ENCODE peak calls at places on chromosomes 7 and 10, in seven cellular contexts. One of them, this sample, is unnamed.

GRCh38 chr7:3152714-3153113 is 109.0 kb upstream of the CARD11 start:
- DNase-seq in GM23338: no peak
- DNase-seq in cardiac muscle cell: no peak
- DNase-seq in T-helper 9 cell: no peak
- DNase-seq in DMS153: no peak
- DNase-seq in NCI-H2081 treated with DMSO at 0.1 percent for 48 hours: no peak
- DNase-seq in cardiac septum: no peak
- DNase-seq in this sample: no peak

GRCh38 chr10:79181680-79182079 is 112.9 kb downstream of the ZMIZ1 start:
- DNase-seq in NCI-H2081 treated with DMSO at 0.1 percent for 48 hours: no peak
- DNase-seq in DMS153: no peak
- DNase-seq in cardiac septum: no peak
- DNase-seq in T-helper 9 cell: no peak
- DNase-seq in cardiac muscle cell: no peak
- DNase-seq in GM23338: no peak
- DNase-seq in this sample: no peak

GRCh38 chr7:5694221-5694754 is 87.2 kb downstream of the RNF216 start:
- DNase-seq in GM23338: no peak
- DNase-seq in cardiac septum: no peak
- DNase-seq in cardiac muscle cell: peak
- DNase-seq in DMS153: no peak
- DNase-seq in NCI-H2081 treated with DMSO at 0.1 percent for 48 hours: no peak
- DNase-seq in T-helper 9 cell: no peak
- DNase-seq in this sample: peak

GRCh38 chr10:113177163-113177935 is 227.3 kb downstream of the TCF7L2 start:
- DNase-seq in cardiac septum: no peak
- DNase-seq in NCI-H2081 treated with DMSO at 0.1 percent for 48 hours: no peak
- DNase-seq in cardiac muscle cell: peak
- DNase-seq in DMS153: no peak
- DNase-seq in GM23338: no peak
- DNase-seq in T-helper 9 cell: no peak
- DNase-seq in this sample: no peak

GRCh38 chr7:18257711-18258110 is 230.1 kb upstream of the PRPS1L1 start:
- DNase-seq in GM23338: no peak
- DNase-seq in DMS153: no peak
- DNase-seq in NCI-H2081 treated with DMSO at 0.1 percent for 48 hours: no peak
- DNase-seq in T-helper 9 cell: no peak
- DNase-seq in cardiac septum: no peak
- DNase-seq in cardiac muscle cell: peak
- DNase-seq in this sample: no peak

GRCh38 chr7:98687331-98687863 is 70.3 kb downstream of the NPTX2 start:
- DNase-seq in NCI-H2081 treated with DMSO at 0.1 percent for 48 hours: no peak
- DNase-seq in cardiac septum: no peak
- DNase-seq in DMS153: no peak
- DNase-seq in GM23338: no peak
- DNase-seq in cardiac muscle cell: no peak
- DNase-seq in T-helper 9 cell: no peak
- DNase-seq in this sample: no peak

GRCh38 chr10:79223346-79224048 is 123.8 kb upstream of the PPIF start:
- DNase-seq in T-helper 9 cell: no peak
- DNase-seq in GM23338: peak
- DNase-seq in DMS153: no peak
- DNase-seq in NCI-H2081 treated with DMSO at 0.1 percent for 48 hours: no peak
- DNase-seq in cardiac muscle cell: peak
- DNase-seq in cardiac septum: peak
- DNase-seq in this sample: no peak

GRCh38 chr7:51019891-51020855 is 237.5 kb upstream of the GRB10 start:
- DNase-seq in T-helper 9 cell: no peak
- DNase-seq in GM23338: no peak
- DNase-seq in cardiac muscle cell: no peak
- DNase-seq in cardiac septum: peak
- DNase-seq in NCI-H2081 treated with DMSO at 0.1 percent for 48 hours: no peak
- DNase-seq in DMS153: no peak
- DNase-seq in this sample: no peak

GRCh38 chr7:75914169-75914654 is 743 bp upstream of the POR start:
- DNase-seq in cardiac muscle cell: no peak
- DNase-seq in DMS153: no peak
- DNase-seq in cardiac septum: no peak
- DNase-seq in T-helper 9 cell: no peak
- DNase-seq in GM23338: peak
- DNase-seq in NCI-H2081 treated with DMSO at 0.1 percent for 48 hours: no peak
- DNase-seq in this sample: no peak

GRCh38 chr10:117457932-117458331 is 82.7 kb upstream of the PDZD8 start:
- DNase-seq in cardiac septum: no peak
- DNase-seq in NCI-H2081 treated with DMSO at 0.1 percent for 48 hours: no peak
- DNase-seq in GM23338: no peak
- DNase-seq in cardiac muscle cell: no peak
- DNase-seq in T-helper 9 cell: no peak
- DNase-seq in DMS153: no peak
- DNase-seq in this sample: no peak

GRCh38 chr10:100730739-100731602 is 14.4 kb upstream of the PAX2 start:
- DNase-seq in GM23338: peak
- DNase-seq in cardiac muscle cell: peak
- DNase-seq in cardiac septum: no peak
- DNase-seq in DMS153: no peak
- DNase-seq in T-helper 9 cell: no peak
- DNase-seq in NCI-H2081 treated with DMSO at 0.1 percent for 48 hours: no peak
- DNase-seq in this sample: no peak

GRCh38 chr10:71221586-71222202 is 9.3 kb downstream of the UNC5B start:
- DNase-seq in DMS153: no peak
- DNase-seq in NCI-H2081 treated with DMSO at 0.1 percent for 48 hours: no peak
- DNase-seq in T-helper 9 cell: no peak
- DNase-seq in cardiac muscle cell: no peak
- DNase-seq in GM23338: no peak
- DNase-seq in cardiac septum: no peak
- DNase-seq in this sample: no peak

GRCh38 chr10:118343115-118343514 is 991 bp upstream of the FAM204A start:
- DNase-seq in T-helper 9 cell: no peak
- DNase-seq in DMS153: no peak
- DNase-seq in NCI-H2081 treated with DMSO at 0.1 percent for 48 hours: no peak
- DNase-seq in cardiac muscle cell: peak
- DNase-seq in GM23338: no peak
- DNase-seq in cardiac septum: no peak
- DNase-seq in this sample: no peak